ENCODE peak calls at places on chromosomes 1 and 21, in nine cellular contexts. T is uterus, S is tibial artery, K is IMR-90, N is stomach, J is WERI-Rb-1, A is OCI-LY7, W is heart right ventricle, Q is bronchial epithelial cell. C is an unnamed sample.

GRCh38 chr1:24003331-24003972 is 23.3 kb upstream of the SRSF10 start:
- DNase-seq in K (peak; percentile 84), W (no peak), A (peak; percentile 25), N (no peak), S (no peak), J (no peak), Q (peak; percentile 75), T (no peak), C (peak; percentile 84)

GRCh38 chr1:235511470-235512240 is 7.4 kb upstream of the B3GALNT2 start:
- DNase-seq in T (no peak), W (no peak), K (peak; percentile 51), S (no peak), N (no peak), A (no peak), J (peak; percentile 65), Q (peak; percentile 49), C (no peak)

GRCh38 chr1:1916882-1917281 is 1.8 kb downstream of the CALML6 start:
- DNase-seq in K (no peak), J (no peak), N (no peak), W (no peak), S (no peak), Q (no peak), T (no peak), A (no peak), C (no peak)

GRCh38 chr1:199292873-199293272 is 654.0 kb downstream of the PTPRC start:
- DNase-seq in W (no peak), S (no peak), Q (no peak), J (no peak), N (no peak), T (no peak), A (no peak), K (no peak), C (no peak)

GRCh38 chr1:87513270-87513669 is 184.6 kb downstream of the LMO4 start:
- DNase-seq in W (no peak), K (peak; percentile 85), N (no peak), T (no peak), J (no peak), Q (no peak), A (no peak), S (no peak), C (no peak)

GRCh38 chr1:18603212-18603852 is 27.3 kb upstream of the PAX7 start:
- DNase-seq in N (no peak), Q (no peak), A (no peak), J (no peak), K (no peak), S (no peak), W (no peak), T (no peak), C (peak; percentile 70)

GRCh38 chr1:65894738-65895605 is 102.3 kb downstream of the PDE4B start:
- DNase-seq in K (peak; percentile 19), A (no peak), N (no peak), Q (no peak), S (no peak), T (no peak), J (no peak), W (no peak), C (no peak)

GRCh38 chr21:42755031-42755665 is 101.7 kb downstream of the PDE9A start:
- DNase-seq in N (no peak), W (no peak), T (no peak), Q (no peak), A (no peak), K (no peak), J (no peak), S (no peak), C (no peak)

GRCh38 chr1:163084330-163084729 is 15.2 kb downstream of the RGS4 start:
- DNase-seq in S (no peak), K (peak; percentile 13), N (no peak), J (no peak), A (no peak), W (no peak), Q (peak; percentile 66), T (no peak), C (no peak)

GRCh38 chr1:186212574-186213224 is 162.4 kb downstream of the TPR start:
- DNase-seq in N (no peak), S (no peak), K (peak; percentile 97), J (peak; percentile 36), A (peak; percentile 81), W (peak; percentile 57), T (peak; percentile 19), Q (peak; percentile 86), C (peak; percentile 71)

GRCh38 chr1:243264718-243265117 is 8.9 kb downstream of the SDCCAG8 start:
- DNase-seq in K (peak; percentile 91), A (no peak), T (no peak), Q (peak; percentile 80), S (no peak), N (no peak), J (no peak), W (no peak), C (no peak)

GRCh38 chr21:44527983-44528633 is 11.9 kb downstream of the KRTAP10-1 start:
- DNase-seq in T (peak; percentile 1), S (peak; percentile 59), J (peak; percentile 5), A (no peak), K (no peak), W (no peak), Q (no peak), N (no peak), C (no peak)

GRCh38 chr1:157045251-157046218 is at the start of gene ARHGEF11:
- DNase-seq in T (peak; percentile 88), A (no peak), W (peak; percentile 93), J (peak; percentile 98), N (peak; percentile 93), Q (peak; percentile 66), S (peak; percentile 96), K (peak; percentile 87), C (peak; percentile 94)

GRCh38 chr1:17340358-17340757 is 31.6 kb upstream of the PADI6 start:
- DNase-seq in N (no peak), Q (peak; percentile 67), T (no peak), J (no peak), S (no peak), A (no peak), K (no peak), W (no peak), C (no peak)

GRCh38 chr1:24998554-24999245 is 68.6 kb upstream of the RUNX3 start:
- DNase-seq in J (no peak), T (no peak), N (no peak), S (no peak), Q (no peak), K (no peak), W (no peak), A (no peak), C (no peak)

GRCh38 chr1:175322109-175322508 is 129.5 kb upstream of the KIAA0040 start:
- DNase-seq in W (no peak), J (no peak), T (no peak), A (no peak), N (no peak), K (no peak), Q (no peak), S (no peak), C (no peak)

GRCh38 chr1:232507571-232507970 is 122.4 kb downstream of the SIPA1L2 start:
- DNase-seq in N (no peak), K (no peak), Q (no peak), T (no peak), W (no peak), A (no peak), J (no peak), S (no peak), C (no peak)

GRCh38 chr1:198681831-198682756 is 43.3 kb downstream of the PTPRC start:
- DNase-seq in Q (peak; percentile 89), K (peak; percentile 93), W (peak; percentile 51), S (no peak), T (peak; percentile 26), N (peak; percentile 58), A (peak; percentile 98), J (no peak), C (peak; percentile 68)

GRCh38 chr1:223730471-223730870 is 18.1 kb downstream of the CAPN2 start:
- DNase-seq in A (no peak), N (no peak), S (no peak), J (no peak), Q (peak; percentile 50), W (no peak), T (no peak), K (no peak), C (no peak)

DNA sequence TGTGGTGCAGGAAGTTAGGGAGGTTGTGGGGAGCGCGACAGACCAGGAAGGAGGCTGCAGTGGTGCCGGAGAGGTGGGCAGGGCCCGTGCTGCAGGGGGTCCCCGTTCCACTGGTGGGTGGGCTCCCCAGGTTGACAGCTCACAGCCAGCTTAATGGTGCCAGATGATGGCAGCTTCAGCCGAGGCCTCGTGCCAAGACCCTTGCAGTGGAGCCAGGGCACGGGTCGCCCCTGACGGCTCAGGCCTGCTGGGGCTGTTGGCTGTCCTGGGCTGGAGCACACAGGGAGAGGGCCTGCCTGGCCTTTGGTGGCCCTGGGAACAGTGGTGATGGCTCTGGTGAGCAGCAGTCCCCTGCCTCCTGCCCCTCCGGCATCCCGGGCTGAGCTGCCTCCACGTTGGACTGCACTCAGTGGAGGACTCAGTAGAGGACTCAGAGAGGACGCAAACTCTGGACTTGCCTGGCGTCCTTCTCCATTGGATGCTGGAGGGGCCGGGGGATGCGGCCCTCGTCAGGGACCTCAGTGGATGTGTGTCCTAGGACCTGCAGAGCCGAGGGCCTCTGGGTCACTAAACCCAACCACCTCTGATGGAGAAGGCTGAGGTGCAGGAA is 46.8 kb upstream of the CCDC27 start:
- DNase-seq in S (no peak), Q (no peak), A (no peak), N (no peak), W (no peak), J (no peak), T (no peak), K (no peak), C (no peak)
- H3K36me3 ChIP-seq in S (no peaks in the 10 kb centered on the region), Q (no peaks in the 10 kb centered on the region), A (no peaks in the 10 kb centered on the region), N (no peaks in the 10 kb centered on the region), W (no peaks in the 10 kb centered on the region), J (peaks cover 25% of the 10 kb centered on the region), T (no peaks in the 10 kb centered on the region), K (no peaks in the 10 kb centered on the region), C (no peaks in the 10 kb centered on the region)

GRCh38 chr1:170548497-170548896 is 16.5 kb downstream of the GORAB start:
- DNase-seq in J (no peak), W (no peak), K (no peak), N (no peak), T (no peak), S (no peak), A (no peak), Q (no peak), C (no peak)
- H3K36me3 ChIP-seq in J (no peaks in the 10 kb centered on the region), W (no peaks in the 10 kb centered on the region), K (peaks cover 40% of the 10 kb centered on the region), N (peaks cover 28% of the 10 kb centered on the region), T (no peaks in the 10 kb centered on the region), S (peaks cover 73% of the 10 kb centered on the region), A (peaks cover 93% of the 10 kb centered on the region), Q (peaks cover 4% of the 10 kb centered on the region), C (peaks cover 73% of the 10 kb centered on the region)

GRCh38 chr1:212379366-212379765 is 35.3 kb downstream of the PACC1 start:
- DNase-seq in J (no peak), N (no peak), Q (no peak), W (no peak), A (no peak), T (no peak), S (no peak), K (no peak), C (no peak)
- H3K36me3 ChIP-seq in J (peaks cover 18% of the 10 kb centered on the region), N (no peaks in the 10 kb centered on the region), Q (peaks cover 9% of the 10 kb centered on the region), W (no peaks in the 10 kb centered on the region), A (peaks cover 87% of the 10 kb centered on the region), T (no peaks in the 10 kb centered on the region), S (peaks cover 49% of the 10 kb centered on the region), K (peaks cover 28% of the 10 kb centered on the region), C (peaks cover 44% of the 10 kb centered on the region)

DNA sequence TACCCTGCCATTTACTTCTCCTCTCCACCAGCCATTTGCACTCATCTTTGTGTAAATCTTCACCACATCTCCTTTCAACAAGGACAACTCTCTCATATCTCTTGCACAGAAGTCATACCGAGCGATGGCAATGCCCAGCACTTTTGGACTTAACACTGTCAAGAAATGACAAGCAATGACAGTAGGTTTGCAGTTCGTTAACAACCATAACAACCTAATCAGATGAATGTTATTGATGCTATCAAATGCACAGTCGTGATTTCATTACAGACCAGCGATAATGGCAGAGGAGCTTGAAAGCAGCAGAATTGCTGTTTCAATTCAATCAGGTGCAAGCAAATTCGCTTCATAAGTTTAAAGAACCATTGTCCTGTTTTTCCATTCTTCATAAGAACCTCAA is 390.9 kb downstream of the VAV3 start:
- DNase-seq in W (no peak), A (no peak), J (no peak), Q (no peak), K (no peak), T (no peak), N (no peak), S (no peak), C (no peak)
- H3K36me3 ChIP-seq in W (no peaks in the 10 kb centered on the region), A (no peaks in the 10 kb centered on the region), J (no peaks in the 10 kb centered on the region), Q (no peaks in the 10 kb centered on the region), K (no peaks in the 10 kb centered on the region), T (no peaks in the 10 kb centered on the region), N (no peaks in the 10 kb centered on the region), S (no peaks in the 10 kb centered on the region), C (no peaks in the 10 kb centered on the region)